ENCODE peak calls at places on chromosomes 16 and 17, in six cellular contexts. R is H1, U is GM12878, Z is GM12891, Y is K562, I is HepG2. X is an unnamed sample.

GRCh38 chr16:54077412-54077821 is 209.2 kb downstream of the IRX3 start:
- DNase-seq in U (no peak), I (no peak), R (no peak), Y (no peak), Z (no peak), X (no peak)

GRCh38 chr17:2049333-2050245 is 5.3 kb upstream of the HIC1 start:
- DNase-seq in R (peak; percentile 88), U (no peak), I (no peak), Z (peak; percentile 83), Y (peak; percentile 87), X (peak; percentile 76)

GRCh38 chr17:42288078-42288984 is at the start of gene STAT5A:
- DNase-seq in U (no peak), Z (peak; percentile 79), R (peak; percentile 84), I (peak; percentile 40), Y (peak; percentile 68), X (peak; percentile 79)

GRCh38 chr17:77959216-77959925 is 868 bp downstream of the TNRC6C start:
- DNase-seq in R (peak; percentile 61), Z (peak; percentile 39), U (no peak), I (no peak), Y (peak; percentile 20), X (peak; percentile 33)

GRCh38 chr16:28974007-28974436 is 556 bp upstream of the SPNS1 start:
- DNase-seq in Y (peak; percentile 71), I (peak; percentile 70), U (no peak), Z (no peak), R (peak; percentile 71), X (no peak)

GRCh38 chr16:24826817-24827566 is 18.8 kb upstream of the SLC5A11 start:
- DNase-seq in I (no peak), Y (no peak), Z (no peak), R (no peak), U (no peak), X (no peak)

GRCh38 chr17:1413281-1413791 is 13.3 kb upstream of the YWHAE start:
- DNase-seq in Y (no peak), Z (no peak), U (no peak), I (peak; percentile 77), R (no peak), X (no peak)

GRCh38 chr16:79972053-79972704 is 371.6 kb upstream of the MAF start:
- DNase-seq in U (no peak), Z (no peak), I (no peak), R (no peak), Y (no peak), X (no peak)

GRCh38 chr16:67431805-67432476 is 1.0 kb downstream of the HSD11B2 start:
- DNase-seq in R (no peak), U (no peak), I (no peak), Y (peak; percentile 30), Z (no peak), X (no peak)

GRCh38 chr17:77692571-77693161 is 265.8 kb upstream of the TNRC6C start:
- DNase-seq in I (no peak), R (no peak), U (no peak), Z (no peak), Y (no peak), X (no peak)

GRCh38 chr17:4553669-4554068 is 1.5 kb downstream of the MYBBP1A start:
- DNase-seq in I (no peak), U (no peak), Y (no peak), R (no peak), Z (no peak), X (no peak)

GRCh38 chr16:11560701-11561439 is 25.8 kb downstream of the LITAF start:
- DNase-seq in Z (no peak), R (peak; percentile 56), I (no peak), Y (no peak), U (no peak), X (no peak)

GRCh38 chr17:48592592-48592991 is 987 bp downstream of the HOXB5 start:
- DNase-seq in R (no peak), Y (no peak), I (no peak), U (no peak), Z (no peak), X (no peak)

DNA sequence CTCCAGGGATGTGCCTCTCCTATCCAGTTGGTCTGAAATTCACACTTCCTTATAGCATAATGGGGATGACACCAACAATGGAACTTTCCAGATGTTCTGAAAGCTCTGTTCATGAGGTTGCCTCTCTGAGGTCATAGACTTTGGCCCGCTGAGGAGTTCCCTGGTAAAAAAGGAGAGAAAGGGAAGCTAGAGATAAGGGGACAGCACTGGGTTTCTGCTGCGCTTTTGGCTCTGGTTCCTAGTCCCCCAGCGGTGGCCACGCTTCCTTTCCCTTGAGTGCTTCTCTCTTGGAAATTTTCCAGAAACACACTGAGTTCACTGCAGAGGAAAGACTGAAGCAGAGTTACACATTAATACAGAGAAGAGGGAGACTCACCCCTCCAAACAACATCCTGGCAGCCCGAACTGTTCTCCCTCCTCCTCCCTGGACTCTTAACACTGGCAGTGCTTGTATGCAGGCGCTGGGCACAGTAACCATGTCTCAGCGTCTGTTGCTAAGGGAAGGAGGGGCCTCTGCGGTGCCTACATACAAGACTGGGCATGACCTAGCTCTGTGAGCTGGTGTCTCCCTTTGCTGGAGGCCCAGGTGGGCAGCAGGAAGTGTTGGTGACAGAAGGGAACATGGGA is at the start of gene DNAH3:
- DNase-seq in Y (peak; percentile 14), I (peak; percentile 39), U (no peak), Z (no peak), R (no peak), X (no peak)
- TF ChIP-seq POLR2AphosphoS5 in Y (no peak), I (no peak), U (no peak), Z (no peak), R (no peak), X (no peak)

GRCh38 chr17:80415626-80416042 is 667 bp downstream of the ENDOV start:
- DNase-seq in Z (no peak), I (no peak), U (no peak), R (no peak), Y (no peak), X (no peak)
- TF ChIP-seq POLR2A in Z (no peak), I (no peak), U (no peak), R (no peak), Y (no peak), X (no peak)

GRCh38 chr16:3076577-3076976 is 11.1 kb downstream of the IL32 start:
- DNase-seq in Z (no peak), U (no peak), Y (no peak), I (no peak), R (no peak), X (no peak)
- TF ChIP-seq TAF1 in Z (no peak), U (no peak), Y (no peak), I (no peak), R (no peak), X (no peak)

DNA sequence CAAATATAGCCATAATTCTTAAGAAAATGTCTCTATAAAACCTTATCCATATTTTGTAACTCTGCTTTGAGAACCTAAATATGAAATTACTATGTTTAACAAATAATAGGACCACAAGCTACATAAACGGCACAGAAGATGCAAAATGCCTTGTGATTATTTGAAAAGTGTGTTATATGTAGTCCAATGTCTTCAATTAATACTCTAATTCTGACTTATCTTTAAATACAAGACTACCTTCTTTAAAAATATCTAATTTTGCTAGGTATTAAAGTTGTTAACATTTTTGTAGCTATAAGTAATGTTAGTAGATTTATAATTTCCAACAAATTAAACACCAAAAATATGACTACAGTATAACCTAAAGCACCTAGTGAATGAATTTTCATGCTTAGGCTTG is 17.0 kb downstream of the PSMD12 start:
- DNase-seq in Y (no peak), Z (no peak), U (no peak), R (no peak), I (no peak), X (no peak)
- TF ChIP-seq POLR2AphosphoS5 in Y (no peak), Z (no peak), U (no peak), R (no peak), I (no peak), X (no peak)

DNA sequence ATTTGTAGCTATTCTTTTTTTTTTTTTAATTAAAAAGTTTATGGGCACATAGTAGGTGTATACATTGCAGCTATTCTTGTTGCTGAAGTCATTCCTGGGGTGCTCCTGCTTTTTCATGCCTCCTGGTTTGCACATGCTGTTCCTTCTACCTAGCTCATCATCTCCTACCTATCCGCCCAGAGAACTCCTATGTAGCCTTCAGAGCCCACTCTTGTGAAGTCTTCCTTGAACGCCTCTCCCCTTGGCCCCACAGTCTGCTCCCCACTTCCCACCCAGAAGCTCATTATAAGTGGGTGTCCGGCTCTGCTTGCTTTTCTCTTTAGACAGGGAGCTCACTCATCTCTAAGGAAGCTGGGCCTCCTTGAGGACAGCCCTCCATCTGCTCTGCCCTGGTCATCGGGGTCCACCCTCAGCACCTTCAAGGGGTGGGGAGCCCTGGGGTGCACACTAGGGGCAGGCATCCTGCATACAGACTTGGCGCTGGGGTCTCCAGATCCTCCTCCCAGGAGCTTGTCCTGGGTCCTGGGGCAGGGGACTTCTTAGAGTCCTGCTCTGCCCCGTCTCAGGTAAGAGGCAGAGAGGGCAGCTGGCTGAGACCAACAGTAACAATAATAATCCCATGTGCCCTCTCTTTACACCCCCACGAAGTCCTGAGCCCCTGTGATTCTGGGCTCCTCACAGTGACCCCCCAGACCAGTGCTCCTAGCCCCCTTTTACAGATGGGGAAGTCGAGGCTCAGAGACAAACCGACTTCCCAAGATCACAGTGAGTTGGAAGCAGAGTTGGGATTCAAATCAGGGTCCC is 3.5 kb upstream of the B9D1 start:
- DNase-seq in I (no peak), Y (no peak), Z (no peak), U (no peak), R (no peak), X (no peak)
- TF ChIP-seq POLR2A in I (no peak), Y (no peak), Z (no peak), U (no peak), R (no peak), X (no peak)

DNA sequence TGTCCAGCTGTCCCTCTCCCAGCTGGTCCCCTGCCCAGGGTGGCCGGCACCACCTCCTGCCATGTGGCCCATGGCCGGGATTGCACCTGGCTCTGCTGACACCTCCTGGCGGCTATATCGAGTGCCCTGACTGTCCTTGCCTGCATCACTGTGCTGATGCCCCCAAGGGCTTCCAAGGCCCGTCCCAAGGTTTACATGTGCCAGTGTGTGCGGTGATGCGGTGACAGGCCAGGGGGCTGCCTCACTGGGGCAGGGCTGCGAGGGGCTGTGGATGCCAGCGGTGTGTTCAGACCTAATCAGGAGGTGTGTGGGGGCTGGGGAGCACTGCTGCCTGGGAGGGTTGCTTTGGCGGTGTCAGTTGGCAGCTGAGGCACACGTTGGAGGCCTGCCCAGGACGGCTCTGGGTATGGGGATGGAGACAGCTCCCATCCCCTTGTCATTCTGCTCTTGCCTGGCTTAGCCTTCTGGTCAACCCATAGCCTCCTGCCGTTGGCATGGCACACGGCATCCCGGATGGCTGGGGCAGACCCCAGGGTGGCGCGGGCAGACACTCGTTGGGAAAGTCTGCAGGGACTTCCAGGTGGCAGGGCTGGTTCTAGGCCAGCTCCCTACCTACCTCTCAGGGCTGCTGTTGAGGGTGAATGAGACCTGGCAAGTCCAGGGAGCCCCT is 5.5 kb downstream of the MAP2K3 start:
- DNase-seq in U (no peak), Y (no peak), Z (no peak), R (no peak), I (no peak), X (no peak)
- TF ChIP-seq TAF1 in U (no peak), Y (no peak), Z (no peak), R (no peak), I (no peak), X (no peak)